ENCODE peak calls at places on chromosomes 16 and 17, in seven cellular contexts. B, R, S, O, F, E and A are unnamed samples. For H3K9me3 and H3K4me1, the result is how much of the 10 kb centered on the place peaks cover.

GRCh38 chr17:71417142-71417541 is 703.7 kb upstream of the SOX9 start:
- DNase-seq in B (no peak), R (no peak), S (no peak), O (no peak), F (no peak), E (no peak), A (no peak)

GRCh38 chr17:3335876-3336275 is 37.7 kb upstream of the OR3A1 start:
- DNase-seq in B (no peak), R (no peak), S (no peak), O (no peak), F (no peak), E (peak), A (no peak)

GRCh38 chr17:28717578-28718316 is at the start of gene RAB34:
- DNase-seq in B (peak), R (no peak), S (peak), O (peak), F (peak), E (no peak), A (no peak)

GRCh38 chr16:15857779-15858560 is 1.1 kb upstream of the MYH11 start:
- DNase-seq in B (peak), R (no peak), S (peak), O (peak), F (peak), E (no peak), A (peak)

GRCh38 chr17:27295945-27296344 is 2.0 kb downstream of the WSB1 start:
- DNase-seq in B (no peak), R (no peak), S (no peak), O (no peak), F (no peak), E (no peak), A (no peak)

GRCh38 chr16:51755039-51755501 is 604.0 kb upstream of the SALL1 start:
- DNase-seq in B (no peak), R (no peak), S (no peak), O (no peak), F (no peak), E (no peak), A (no peak)

GRCh38 chr17:42456223-42457106 is 2.2 kb upstream of the ATP6V0A1 start:
- DNase-seq in B (peak), R (peak), S (no peak), O (no peak), F (peak), E (no peak), A (no peak)

GRCh38 chr16:56763305-56763916 is 33.5 kb downstream of the NUP93 start:
- DNase-seq in B (no peak), R (no peak), S (no peak), O (no peak), F (no peak), E (no peak), A (no peak)

GRCh38 chr17:40727447-40728231 is 24.1 kb upstream of the KRT24 start:
- DNase-seq in B (peak), R (no peak), S (no peak), O (no peak), F (peak), E (no peak), A (no peak)

GRCh38 chr17:71937914-71938313 is 182.9 kb upstream of the SOX9 start:
- DNase-seq in B (no peak), R (no peak), S (no peak), O (no peak), F (no peak), E (no peak), A (no peak)

GRCh38 chr16:89845417-89845816 is 17.1 kb downstream of the SPIRE2 start:
- DNase-seq in B (no peak), R (no peak), S (no peak), O (no peak), F (no peak), E (no peak), A (no peak)

GRCh38 chr16:67654069-67654911 is 5.8 kb downstream of the ACD start:
- DNase-seq in B (no peak), R (no peak), S (no peak), O (no peak), F (no peak), E (no peak), A (peak)

GRCh38 chr17:39134878-39135277 is 16.6 kb downstream of the PLXDC1 start:
- DNase-seq in B (no peak), R (no peak), S (no peak), O (no peak), F (peak), E (no peak), A (no peak)

GRCh38 chr17:4329838-4330237 is 36.6 kb downstream of the UBE2G1 start:
- DNase-seq in B (no peak), R (no peak), S (peak), O (no peak), F (peak), E (peak), A (no peak)

GRCh38 chr17:12545877-12546513 is 119.7 kb upstream of the MYOCD start:
- DNase-seq in B (peak), R (no peak), S (peak), O (peak), F (peak), E (peak), A (peak)

GRCh38 chr16:59540621-59541020 is 806.5 kb upstream of the GOT2 start:
- DNase-seq in B (no peak), R (no peak), S (no peak), O (no peak), F (peak), E (no peak), A (no peak)

GRCh38 chr17:78140169-78141051 is 5.8 kb upstream of the C17orf99 start:
- DNase-seq in B (peak), R (peak), S (peak), O (peak), F (peak), E (peak), A (peak)

GRCh38 chr17:7436556-7437368 is 1.5 kb downstream of the TMEM102 start:
- DNase-seq in B (no peak), R (peak), S (peak), O (peak), F (peak), E (peak), A (peak)

GRCh38 chr17:12352127-12352526 is 313.6 kb upstream of the MYOCD start:
- DNase-seq in B (no peak), R (no peak), S (no peak), O (no peak), F (no peak), E (no peak), A (no peak)

GRCh38 chr17:17419166-17419565 is 57.6 kb upstream of the MED9 start:
- DNase-seq in B (no peak), R (no peak), S (no peak), O (no peak), F (no peak), E (no peak), A (no peak)

GRCh38 chr17:49565948-49566491 is 9.7 kb upstream of the NXPH3 start:
- DNase-seq in B (peak), R (no peak), S (peak), O (peak), F (no peak), E (no peak), A (peak)
- H3K9me3 ChIP-seq in B (under half), R (under half), S (under half), O (under half), F (under half), E (under half), A (under half)

GRCh38 chr17:79834575-79835469 is 4.4 kb downstream of the CBX4 start:
- DNase-seq in B (no peak), R (no peak), S (peak), O (no peak), F (no peak), E (no peak), A (no peak)
- H3K4me1 ChIP-seq in B (under half), R (under half), S (under half), O (under half), F (under half), E (under half), A (under half)

DNA sequence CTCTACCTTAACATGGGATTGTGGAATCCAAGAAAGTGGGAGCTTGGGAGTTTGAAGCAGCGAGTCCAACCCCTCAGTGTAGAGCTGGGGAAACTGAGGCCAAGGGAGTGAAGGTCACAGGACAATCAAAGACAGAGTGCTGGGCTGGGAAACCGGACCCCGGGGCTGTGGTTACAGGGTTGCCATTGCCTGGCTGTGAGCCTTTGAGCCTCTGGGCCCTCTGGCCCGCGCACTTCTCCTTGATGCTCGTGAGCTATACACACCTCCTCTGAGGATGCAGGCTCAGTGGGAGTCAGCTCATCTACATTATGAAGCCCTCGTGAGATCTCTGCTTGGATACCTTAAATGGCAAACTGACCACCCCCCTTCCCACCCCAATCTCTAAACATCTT is 2.1 kb downstream of the ABCC3 start:
- DNase-seq in B (no peak), R (no peak), S (no peak), O (no peak), F (no peak), E (no peak), A (no peak)
- H3K4me3 ChIP-seq in B (no peak), R (no peak), S (no peak), O (no peak), F (no peak), E (peak), A (no peak)

GRCh38 chr16:35687781-35688180 is 2228.4 kb downstream of the TP53TG3F start:
- DNase-seq in B (no peak), R (no peak), S (no peak), O (no peak), F (no peak), E (no peak), A (no peak)
- H3K9me3 ChIP-seq in B (half or more), R (under half), S (under half), O (under half), F (under half), E (under half), A (under half)

DNA sequence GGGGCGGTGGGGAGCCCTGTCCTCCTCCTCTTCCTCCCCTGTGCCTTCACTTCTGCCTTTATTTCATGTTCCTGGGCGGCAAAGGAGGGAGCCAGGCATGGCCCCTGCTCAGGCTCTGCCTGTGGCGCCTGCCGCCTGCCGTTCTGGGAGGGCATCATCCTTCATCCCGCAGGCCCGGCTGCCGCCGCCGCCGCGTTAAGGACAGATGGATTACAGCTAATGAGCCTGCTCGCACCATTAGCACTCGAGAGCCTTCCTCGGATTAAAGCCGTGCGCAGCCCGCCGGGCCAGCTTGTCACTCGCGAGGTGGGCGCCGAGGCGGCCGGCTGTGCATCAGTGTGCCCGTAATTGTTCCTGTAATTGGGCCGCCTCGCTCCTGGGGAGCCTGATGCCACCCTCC is 127.7 kb upstream of the GSE1 start:
- DNase-seq in B (no peak), R (no peak), S (no peak), O (no peak), F (no peak), E (no peak), A (no peak)
- H3K4me1 ChIP-seq in B (under half), R (under half), S (under half), O (under half), F (under half), E (under half), A (under half)

GRCh38 chr17:74757931-74758845 is 9.8 kb downstream of the NHERF1 start:
- DNase-seq in B (peak), R (no peak), S (no peak), O (no peak), F (no peak), E (no peak), A (peak)
- H3K4me3 ChIP-seq in B (no peak), R (peak), S (no peak), O (no peak), F (no peak), E (peak), A (peak)

GRCh38 chr17:1031711-1032110 is 34.8 kb downstream of the TIMM22 start:
- DNase-seq in B (no peak), R (no peak), S (peak), O (peak), F (no peak), E (no peak), A (no peak)

GRCh38 chr17:1027044-1027443 is 30.1 kb downstream of the TIMM22 start:
- DNase-seq in B (no peak), R (no peak), S (no peak), O (no peak), F (no peak), E (no peak), A (no peak)

GRCh38 chr17:1030684-1031557 is 34.0 kb downstream of the TIMM22 start:
- DNase-seq in B (peak), R (no peak), S (no peak), O (peak), F (no peak), E (no peak), A (peak)

GRCh38 chr17:1029912-1030656 is 33.2 kb downstream of the TIMM22 start:
- DNase-seq in B (no peak), R (no peak), S (no peak), O (no peak), F (no peak), E (no peak), A (peak)

DNA sequence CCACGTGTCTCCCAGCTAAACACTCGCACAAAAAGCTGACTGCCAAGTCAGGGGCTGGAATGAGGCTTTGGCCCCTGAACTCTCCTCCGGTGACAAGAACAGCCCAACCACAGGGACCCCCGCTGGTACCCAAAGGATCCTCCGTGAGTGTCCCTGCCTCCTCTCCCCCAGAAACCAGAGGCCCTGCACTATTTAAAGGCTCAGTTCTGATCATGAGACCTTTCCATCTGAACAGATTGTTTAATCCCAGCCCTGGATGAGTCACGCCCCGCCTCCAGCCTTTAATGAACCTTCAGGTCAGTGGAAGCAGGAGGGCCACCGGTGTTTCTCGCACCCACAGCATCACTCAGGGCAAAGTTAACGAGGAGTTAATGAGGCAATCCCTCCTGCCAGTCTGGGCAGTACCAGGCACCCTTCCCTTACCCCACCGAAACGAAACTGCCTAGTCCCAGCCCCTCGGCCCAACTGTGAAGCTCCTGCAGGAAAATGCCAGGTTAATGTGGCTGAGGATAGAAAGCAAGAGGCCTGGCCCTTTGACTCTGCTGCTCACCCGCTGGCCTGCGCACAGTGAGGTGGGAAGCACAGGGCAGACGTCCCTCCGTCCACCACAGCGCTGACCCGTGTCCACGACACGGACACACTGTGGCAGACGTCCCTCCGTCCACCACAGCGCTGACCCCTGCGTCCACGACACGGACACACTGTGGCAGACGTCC is 32.4 kb downstream of the TIMM22 start:
- DNase-seq in B (peak), R (no peak), S (no peak), O (peak), F (peak), E (no peak), A (no peak)
- H3K9me3 ChIP-seq in B (under half), R (under half), S (under half), O (under half), F (under half), E (under half), A (under half)

GRCh38 chr17:36931096-36931696 is 6.1 kb upstream of the LHX1 start:
- DNase-seq in B (no peak), R (no peak), S (no peak), O (no peak), F (no peak), E (no peak), A (no peak)
- H3K4me1 ChIP-seq in B (under half), R (under half), S (under half), O (under half), F (under half), E (under half), A (under half)

GRCh38 chr17:66918896-66919295 is 45.6 kb upstream of the CACNG4 start:
- DNase-seq in B (no peak), R (no peak), S (no peak), O (no peak), F (no peak), E (no peak), A (no peak)

GRCh38 chr17:66916946-66917345 is 47.6 kb upstream of the CACNG4 start:
- DNase-seq in B (no peak), R (no peak), S (no peak), O (no peak), F (no peak), E (no peak), A (no peak)

GRCh38 chr17:66915792-66916191 is 48.7 kb upstream of the CACNG4 start:
- DNase-seq in B (no peak), R (no peak), S (no peak), O (no peak), F (no peak), E (no peak), A (no peak)

GRCh38 chr17:66910651-66911285 is 53.7 kb upstream of the CACNG4 start:
- DNase-seq in B (no peak), R (no peak), S (no peak), O (no peak), F (no peak), E (no peak), A (no peak)

DNA sequence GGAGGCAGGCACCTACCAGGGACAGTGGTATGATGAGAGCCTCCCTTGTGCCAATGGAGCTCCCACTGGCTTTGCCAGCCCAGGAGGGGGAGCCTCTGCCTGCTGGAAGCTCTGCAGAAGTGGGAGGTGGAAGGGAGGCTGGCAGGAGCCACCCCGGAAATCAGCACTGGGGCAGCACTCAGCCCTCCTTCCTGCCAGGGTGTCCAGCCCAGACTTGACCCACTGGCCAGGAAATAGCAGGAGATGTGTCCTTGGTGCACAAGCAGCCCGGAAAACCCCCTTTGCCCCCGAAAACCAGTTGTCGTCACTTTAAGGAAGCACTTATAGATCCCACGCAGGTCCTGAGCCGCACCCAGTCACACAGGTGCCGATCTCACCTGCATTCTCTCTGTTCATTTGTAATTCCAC is 49.3 kb upstream of the CACNG4 start:
- DNase-seq in B (no peak), R (no peak), S (peak), O (no peak), F (no peak), E (peak), A (peak)
- H3K4me3 ChIP-seq in B (no peak), R (no peak), S (no peak), O (no peak), F (no peak), E (no peak), A (no peak)

DNA sequence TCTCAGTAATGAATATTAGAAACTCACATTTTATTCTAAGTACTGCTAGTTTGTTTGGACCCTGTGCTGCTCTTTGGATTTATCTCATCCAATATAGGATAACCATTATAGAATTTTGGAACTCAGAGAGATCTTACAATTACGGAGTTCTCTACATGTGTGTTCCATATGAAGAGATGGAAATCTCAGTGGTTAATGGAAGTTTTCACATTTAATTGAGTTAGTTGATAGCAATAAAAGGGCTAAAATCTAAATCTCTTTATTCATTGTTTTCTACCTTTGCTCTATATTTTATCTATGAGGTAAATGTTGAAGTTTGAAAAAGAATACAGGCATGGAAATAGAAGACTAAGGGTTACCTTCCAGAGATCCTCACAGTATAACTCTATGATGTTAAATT is 558.0 kb upstream of the KIF2B start:
- DNase-seq in B (no peak), R (no peak), S (no peak), O (no peak), F (no peak), E (no peak), A (no peak)
- H3K9me3 ChIP-seq in B (under half), R (under half), S (under half), O (under half), F (under half), E (under half), A (under half)